ENCODE peak calls at places on chromosomes 6 and 20, in four cellular contexts. One of them, this sample, is unnamed.

GRCh38 chr6:150729188-150729748 is 129.6 kb downstream of the PLEKHG1 start:
- DNase-seq in A549: no peak
- DNase-seq in endodermal cell: no peak
- DNase-seq in left lung: no peak
- DNase-seq in this sample: no peak

GRCh38 chr6:36769161-36769675 is 70.0 kb downstream of the CPNE5 start:
- DNase-seq in endodermal cell: peak
- DNase-seq in left lung: peak
- DNase-seq in A549: no peak
- DNase-seq in this sample: no peak

GRCh38 chr6:110951008-110951407 is 7.5 kb upstream of the GTF3C6 start:
- DNase-seq in left lung: no peak
- DNase-seq in endodermal cell: no peak
- DNase-seq in A549: no peak
- DNase-seq in this sample: no peak

GRCh38 chr6:137510923-137511322 is 16.7 kb upstream of the OLIG3 start:
- DNase-seq in left lung: no peak
- DNase-seq in endodermal cell: no peak
- DNase-seq in A549: no peak
- DNase-seq in this sample: no peak

GRCh38 chr20:39152126-39152525 is 190.0 kb downstream of the DHX35 start:
- DNase-seq in left lung: no peak
- DNase-seq in A549: no peak
- DNase-seq in endodermal cell: no peak
- DNase-seq in this sample: no peak

GRCh38 chr6:167682125-167682524 is 144.6 kb upstream of the AFDN start:
- DNase-seq in A549: no peak
- DNase-seq in left lung: no peak
- DNase-seq in endodermal cell: no peak
- DNase-seq in this sample: no peak

GRCh38 chr6:21386744-21387143 is 206.8 kb upstream of the SOX4 start:
- DNase-seq in A549: peak
- DNase-seq in left lung: no peak
- DNase-seq in endodermal cell: peak
- DNase-seq in this sample: no peak

GRCh38 chr6:169172435-169172834 is 81.2 kb downstream of the THBS2 start:
- DNase-seq in endodermal cell: no peak
- DNase-seq in left lung: no peak
- DNase-seq in A549: peak
- DNase-seq in this sample: no peak

GRCh38 chr6:134315974-134316391 is 1.9 kb downstream of the SGK1 start:
- DNase-seq in endodermal cell: no peak
- DNase-seq in left lung: no peak
- DNase-seq in A549: no peak
- DNase-seq in this sample: peak

GRCh38 chr20:47330933-47331708 is 25.4 kb downstream of the ZMYND8 start:
- DNase-seq in endodermal cell: no peak
- DNase-seq in left lung: no peak
- DNase-seq in A549: peak
- DNase-seq in this sample: no peak

GRCh38 chr6:6003334-6004146 is 3.2 kb downstream of the NRN1 start:
- DNase-seq in A549: no peak
- DNase-seq in endodermal cell: peak
- DNase-seq in left lung: peak
- DNase-seq in this sample: no peak

GRCh38 chr6:2714359-2714895 is 36.3 kb downstream of the MYLK4 start:
- DNase-seq in left lung: no peak
- DNase-seq in A549: peak
- DNase-seq in endodermal cell: no peak
- DNase-seq in this sample: no peak

GRCh38 chr6:72976389-72976900 is 248.9 kb downstream of the KHDC1L start:
- DNase-seq in A549: no peak
- DNase-seq in left lung: no peak
- DNase-seq in endodermal cell: no peak
- DNase-seq in this sample: no peak

GRCh38 chr20:50425076-50425475 is 85.1 kb upstream of the PTPN1 start:
- DNase-seq in left lung: no peak
- DNase-seq in A549: peak
- DNase-seq in endodermal cell: peak
- DNase-seq in this sample: no peak

GRCh38 chr6:48560408-48560807 is 449.4 kb upstream of the PTCHD4 start:
- DNase-seq in endodermal cell: no peak
- DNase-seq in left lung: no peak
- DNase-seq in A549: no peak
- DNase-seq in this sample: no peak

DNA sequence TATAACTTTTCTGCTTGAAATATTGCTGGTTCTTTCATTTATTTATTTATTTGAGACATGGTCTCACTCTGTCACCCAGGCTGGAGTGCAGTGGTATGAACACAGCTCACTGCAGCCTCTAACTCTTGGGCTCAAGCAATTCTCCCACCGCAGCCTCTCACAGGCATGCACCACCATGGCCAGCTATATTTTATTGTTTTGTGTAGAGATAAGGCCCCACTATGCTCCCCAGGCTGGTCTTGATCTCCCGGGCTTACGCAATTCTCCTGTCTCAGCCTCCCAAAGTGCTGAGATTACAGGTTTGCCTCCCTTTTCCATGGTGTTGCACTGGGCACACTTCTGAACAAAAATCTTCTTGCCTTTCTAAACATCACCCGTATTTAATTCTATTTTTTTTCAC is 39.1 kb upstream of the RNGTT start:
- DNase-seq in left lung: no peak
- DNase-seq in endodermal cell: no peak
- DNase-seq in A549: no peak
- DNase-seq in this sample: no peak
- H3K27ac ChIP-seq in left lung: no peak
- H3K27ac ChIP-seq in endodermal cell: no peak
- H3K27ac ChIP-seq in A549: no peak
- H3K27ac ChIP-seq in this sample: no peak

GRCh38 chr6:113458368-113459010 is 398.7 kb upstream of the MARCKS start:
- DNase-seq in endodermal cell: no peak
- DNase-seq in A549: no peak
- DNase-seq in left lung: no peak
- DNase-seq in this sample: no peak
- H3K4me3 ChIP-seq in endodermal cell: no peak
- H3K4me3 ChIP-seq in A549: no peak
- H3K4me3 ChIP-seq in left lung: no peak
- H3K4me3 ChIP-seq in this sample: no peak

DNA sequence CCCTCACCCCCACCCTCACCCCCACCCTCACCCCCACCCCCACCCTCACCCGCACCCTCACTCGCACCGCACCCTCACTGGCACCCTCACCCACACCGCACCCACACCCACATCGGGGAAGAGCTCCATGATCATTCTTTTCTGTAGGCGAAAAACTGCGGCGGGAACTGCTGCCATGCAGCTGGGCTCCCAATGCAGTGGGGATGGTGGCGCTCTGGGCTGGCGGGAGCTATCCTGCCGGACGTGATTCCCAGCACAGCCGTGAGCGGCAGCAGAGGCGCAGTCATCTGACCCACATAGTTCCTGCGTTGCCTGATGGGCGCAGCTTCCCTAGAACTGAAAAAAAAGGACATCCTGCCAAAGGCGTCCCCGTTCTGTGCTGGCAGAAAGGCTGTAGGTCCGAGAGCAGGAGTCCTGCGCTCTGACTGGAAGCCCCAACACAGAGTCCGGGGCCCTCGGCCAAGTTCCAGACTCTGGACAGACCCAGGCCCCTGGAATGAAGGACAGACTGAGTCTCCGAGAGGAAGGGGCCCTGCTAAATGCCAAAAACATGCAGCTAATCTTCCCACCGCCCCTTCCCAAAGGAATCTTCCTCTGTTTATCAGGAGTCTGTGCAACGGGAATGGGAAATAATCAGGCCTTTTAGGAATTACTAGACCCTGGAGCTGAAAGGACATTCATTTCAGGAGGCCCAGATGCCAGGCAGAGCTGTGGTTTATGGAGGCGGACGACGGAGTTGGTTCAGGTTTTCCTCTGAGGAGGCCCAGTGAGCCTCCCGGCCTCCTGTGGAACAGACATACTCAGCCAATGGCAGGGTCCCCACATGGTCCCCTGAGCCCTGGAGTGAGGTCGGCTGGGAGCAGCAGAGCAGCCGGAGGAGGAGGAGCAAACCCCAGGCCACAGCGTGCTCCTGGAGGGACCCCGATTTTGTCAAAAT is 14.1 kb upstream of the TCFL5 start:
- DNase-seq in endodermal cell: peak
- DNase-seq in A549: peak
- DNase-seq in left lung: no peak
- DNase-seq in this sample: peak
- TF ChIP-seq CTCF in endodermal cell: peak
- TF ChIP-seq CTCF in A549: peak
- TF ChIP-seq CTCF in left lung: no peak
- TF ChIP-seq CTCF in this sample: peak

DNA sequence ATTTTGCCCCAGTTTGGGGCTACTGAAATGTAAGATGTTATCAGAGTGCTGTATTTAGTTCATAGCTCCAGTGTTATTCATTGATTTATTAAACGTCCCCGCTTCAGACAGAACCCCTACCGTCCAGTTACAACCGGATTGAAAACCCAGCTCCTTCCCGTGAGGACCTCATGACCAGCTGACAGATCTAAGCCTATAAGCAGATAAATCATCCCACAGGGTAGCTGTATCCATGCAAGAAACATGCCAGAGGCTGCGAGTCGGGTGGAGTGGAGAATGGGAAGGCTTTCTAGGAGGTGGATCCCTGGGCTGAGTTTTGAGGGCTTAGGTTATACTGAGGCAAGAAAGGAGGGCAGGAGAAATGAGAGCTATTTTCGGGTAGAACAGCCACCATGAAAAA is 260.0 kb downstream of the ARID1B start:
- DNase-seq in A549: no peak
- DNase-seq in left lung: no peak
- DNase-seq in endodermal cell: no peak
- DNase-seq in this sample: no peak
- H3K27ac ChIP-seq in A549: no peak
- H3K27ac ChIP-seq in left lung: peak
- H3K27ac ChIP-seq in endodermal cell: no peak
- H3K27ac ChIP-seq in this sample: peak

GRCh38 chr6:143692696-143693095 is 14.9 kb downstream of the PHACTR2 start:
- DNase-seq in endodermal cell: no peak
- DNase-seq in left lung: no peak
- DNase-seq in A549: no peak
- DNase-seq in this sample: no peak
- H3K4me3 ChIP-seq in endodermal cell: no peak
- H3K4me3 ChIP-seq in left lung: no peak
- H3K4me3 ChIP-seq in A549: no peak
- H3K4me3 ChIP-seq in this sample: no peak

GRCh38 chr20:3167738-3168078 is 5.6 kb downstream of the LZTS3 start:
- DNase-seq in left lung: no peak
- DNase-seq in A549: no peak
- DNase-seq in endodermal cell: no peak
- DNase-seq in this sample: no peak

GRCh38 chr20:3166338-3166912 is 6.8 kb upstream of the FASTKD5 start:
- DNase-seq in A549: no peak
- DNase-seq in left lung: no peak
- DNase-seq in endodermal cell: no peak
- DNase-seq in this sample: no peak

GRCh38 chr20:3168829-3169590 is 4.3 kb downstream of the LZTS3 start:
- DNase-seq in endodermal cell: peak
- DNase-seq in A549: no peak
- DNase-seq in left lung: no peak
- DNase-seq in this sample: no peak

GRCh38 chr20:3166913-3167342 is 6.4 kb downstream of the LZTS3 start:
- DNase-seq in endodermal cell: no peak
- DNase-seq in A549: no peak
- DNase-seq in left lung: no peak
- DNase-seq in this sample: no peak

GRCh38 chr20:3168079-3168828 is 5.1 kb downstream of the LZTS3 start:
- DNase-seq in A549: no peak
- DNase-seq in left lung: peak
- DNase-seq in endodermal cell: peak
- DNase-seq in this sample: no peak
- TF ChIP-seq CTCF in A549: no peak
- TF ChIP-seq CTCF in left lung: no peak
- TF ChIP-seq CTCF in endodermal cell: peak
- TF ChIP-seq CTCF in this sample: no peak

DNA sequence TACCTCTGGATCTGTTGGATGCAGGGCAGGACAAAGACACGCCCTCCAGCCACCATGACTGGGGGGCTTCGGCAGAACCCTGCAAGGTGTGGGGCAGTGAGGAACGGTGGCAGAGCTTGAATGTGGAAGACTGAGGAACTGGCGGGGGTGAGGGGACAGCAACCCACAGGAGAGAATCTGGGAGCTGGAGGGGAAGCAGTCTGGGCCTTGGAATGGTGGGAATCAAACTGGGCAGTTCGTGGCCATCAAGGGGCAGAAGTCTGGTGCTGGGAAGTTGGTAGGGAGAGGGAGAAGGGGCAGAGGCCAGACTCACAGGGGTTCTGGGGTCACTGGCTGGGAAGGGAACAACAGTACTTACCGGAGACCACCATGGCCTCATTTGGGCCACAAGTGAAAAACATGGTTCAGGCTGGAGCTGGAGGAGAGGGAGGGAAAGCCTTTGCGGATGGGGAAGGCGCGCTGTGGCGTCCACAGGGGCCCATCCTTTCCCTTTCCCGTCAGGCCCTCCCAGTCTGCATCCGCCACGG is 635 bp downstream of the FLOT1 start:
- DNase-seq in left lung: no peak
- DNase-seq in A549: no peak
- DNase-seq in endodermal cell: no peak
- DNase-seq in this sample: no peak
- H3K27ac ChIP-seq in left lung: peak
- H3K27ac ChIP-seq in A549: peak
- H3K27ac ChIP-seq in endodermal cell: no peak
- H3K27ac ChIP-seq in this sample: peak